ENCODE peak calls at places on chromosome 1, in ten cellular contexts. One of them, this sample, is unnamed.

GRCh38 chr1:51684776-51685175 is 67.9 kb downstream of the OSBPL9 start:
- DNase-seq in neural progenitor cell: no peak
- DNase-seq in pancreas: no peak
- DNase-seq in tibial artery: no peak
- DNase-seq in PC-9: no peak
- DNase-seq in HL-60: no peak
- DNase-seq in GM23338: no peak
- DNase-seq in RWPE1: no peak
- DNase-seq in AG04450: no peak
- DNase-seq in ascending aorta: no peak
- DNase-seq in this sample: no peak

GRCh38 chr1:95384570-95384969 is 150.6 kb downstream of the RWDD3 start:
- DNase-seq in neural progenitor cell: peak
- DNase-seq in pancreas: peak
- DNase-seq in tibial artery: no peak
- DNase-seq in PC-9: peak
- DNase-seq in HL-60: no peak
- DNase-seq in GM23338: peak
- DNase-seq in RWPE1: peak
- DNase-seq in AG04450: no peak
- DNase-seq in ascending aorta: no peak
- DNase-seq in this sample: no peak

GRCh38 chr1:27816921-27817630 is 13.5 kb upstream of the PPP1R8 start:
- DNase-seq in neural progenitor cell: no peak
- DNase-seq in pancreas: no peak
- DNase-seq in tibial artery: no peak
- DNase-seq in PC-9: no peak
- DNase-seq in HL-60: no peak
- DNase-seq in GM23338: peak
- DNase-seq in RWPE1: no peak
- DNase-seq in AG04450: no peak
- DNase-seq in ascending aorta: no peak
- DNase-seq in this sample: no peak

GRCh38 chr1:28526886-28527285 is 21.0 kb downstream of the RCC1 start:
- DNase-seq in neural progenitor cell: no peak
- DNase-seq in pancreas: no peak
- DNase-seq in tibial artery: no peak
- DNase-seq in PC-9: peak
- DNase-seq in HL-60: no peak
- DNase-seq in GM23338: no peak
- DNase-seq in RWPE1: no peak
- DNase-seq in AG04450: no peak
- DNase-seq in ascending aorta: no peak
- DNase-seq in this sample: no peak

GRCh38 chr1:52337439-52337838 is 28.6 kb downstream of the CC2D1B start:
- DNase-seq in neural progenitor cell: no peak
- DNase-seq in pancreas: no peak
- DNase-seq in tibial artery: no peak
- DNase-seq in PC-9: no peak
- DNase-seq in HL-60: no peak
- DNase-seq in GM23338: no peak
- DNase-seq in RWPE1: no peak
- DNase-seq in AG04450: no peak
- DNase-seq in ascending aorta: no peak
- DNase-seq in this sample: no peak

GRCh38 chr1:52159033-52159789 is 17.3 kb downstream of the ZFYVE9 start:
- DNase-seq in neural progenitor cell: no peak
- DNase-seq in pancreas: no peak
- DNase-seq in tibial artery: no peak
- DNase-seq in PC-9: peak
- DNase-seq in HL-60: no peak
- DNase-seq in GM23338: no peak
- DNase-seq in RWPE1: peak
- DNase-seq in AG04450: no peak
- DNase-seq in ascending aorta: no peak
- DNase-seq in this sample: no peak

GRCh38 chr1:174105086-174105485 is 54.2 kb upstream of the RABGAP1L start:
- DNase-seq in neural progenitor cell: no peak
- DNase-seq in pancreas: no peak
- DNase-seq in tibial artery: no peak
- DNase-seq in PC-9: no peak
- DNase-seq in HL-60: no peak
- DNase-seq in GM23338: no peak
- DNase-seq in RWPE1: no peak
- DNase-seq in AG04450: no peak
- DNase-seq in ascending aorta: no peak
- DNase-seq in this sample: no peak

GRCh38 chr1:154501423-154502065 is 475 bp upstream of the TDRD10 start:
- DNase-seq in neural progenitor cell: peak
- DNase-seq in pancreas: peak
- DNase-seq in tibial artery: peak
- DNase-seq in PC-9: no peak
- DNase-seq in HL-60: no peak
- DNase-seq in GM23338: peak
- DNase-seq in RWPE1: no peak
- DNase-seq in AG04450: no peak
- DNase-seq in ascending aorta: no peak
- DNase-seq in this sample: no peak

GRCh38 chr1:31063636-31064035 is 1.9 kb downstream of the PUM1 start:
- DNase-seq in neural progenitor cell: peak
- DNase-seq in pancreas: no peak
- DNase-seq in tibial artery: no peak
- DNase-seq in PC-9: no peak
- DNase-seq in HL-60: no peak
- DNase-seq in GM23338: peak
- DNase-seq in RWPE1: no peak
- DNase-seq in AG04450: no peak
- DNase-seq in ascending aorta: no peak
- DNase-seq in this sample: no peak

GRCh38 chr1:67018574-67018973 is 35.4 kb downstream of the SLC35D1 start:
- DNase-seq in neural progenitor cell: peak
- DNase-seq in pancreas: no peak
- DNase-seq in tibial artery: no peak
- DNase-seq in PC-9: no peak
- DNase-seq in HL-60: no peak
- DNase-seq in GM23338: peak
- DNase-seq in RWPE1: no peak
- DNase-seq in AG04450: no peak
- DNase-seq in ascending aorta: no peak
- DNase-seq in this sample: no peak

GRCh38 chr1:67020304-67020703 is 33.6 kb downstream of the SLC35D1 start:
- DNase-seq in neural progenitor cell: no peak
- DNase-seq in pancreas: no peak
- DNase-seq in tibial artery: no peak
- DNase-seq in PC-9: no peak
- DNase-seq in HL-60: no peak
- DNase-seq in GM23338: no peak
- DNase-seq in RWPE1: no peak
- DNase-seq in AG04450: no peak
- DNase-seq in ascending aorta: no peak
- DNase-seq in this sample: no peak

GRCh38 chr1:67019121-67019520 is 34.8 kb downstream of the SLC35D1 start:
- DNase-seq in neural progenitor cell: no peak
- DNase-seq in pancreas: no peak
- DNase-seq in tibial artery: no peak
- DNase-seq in PC-9: no peak
- DNase-seq in HL-60: no peak
- DNase-seq in GM23338: peak
- DNase-seq in RWPE1: no peak
- DNase-seq in AG04450: no peak
- DNase-seq in ascending aorta: no peak
- DNase-seq in this sample: no peak

GRCh38 chr1:67020765-67021164 is 33.2 kb downstream of the SLC35D1 start:
- DNase-seq in neural progenitor cell: no peak
- DNase-seq in pancreas: no peak
- DNase-seq in tibial artery: no peak
- DNase-seq in PC-9: no peak
- DNase-seq in HL-60: no peak
- DNase-seq in GM23338: no peak
- DNase-seq in RWPE1: no peak
- DNase-seq in AG04450: no peak
- DNase-seq in ascending aorta: no peak
- DNase-seq in this sample: no peak

GRCh38 chr1:67019600-67020136 is 34.3 kb downstream of the SLC35D1 start:
- DNase-seq in neural progenitor cell: no peak
- DNase-seq in pancreas: no peak
- DNase-seq in tibial artery: no peak
- DNase-seq in PC-9: no peak
- DNase-seq in HL-60: no peak
- DNase-seq in GM23338: peak
- DNase-seq in RWPE1: no peak
- DNase-seq in AG04450: no peak
- DNase-seq in ascending aorta: no peak
- DNase-seq in this sample: no peak
- H3K27ac ChIP-seq in neural progenitor cell: peak
- H3K27ac ChIP-seq in pancreas: no peak
- H3K27ac ChIP-seq in tibial artery: peak
- H3K27ac ChIP-seq in PC-9: no peak
- H3K27ac ChIP-seq in HL-60: no peak
- H3K27ac ChIP-seq in GM23338: no peak
- H3K27ac ChIP-seq in RWPE1: no peak
- H3K27ac ChIP-seq in AG04450: peak
- H3K27ac ChIP-seq in ascending aorta: peak
- H3K27ac ChIP-seq in this sample: no peak

GRCh38 chr1:21909286-21909759 is 27.8 kb downstream of the HSPG2 start:
- DNase-seq in neural progenitor cell: no peak
- DNase-seq in pancreas: no peak
- DNase-seq in tibial artery: peak
- DNase-seq in PC-9: no peak
- DNase-seq in HL-60: no peak
- DNase-seq in GM23338: no peak
- DNase-seq in RWPE1: no peak
- DNase-seq in AG04450: no peak
- DNase-seq in ascending aorta: no peak
- DNase-seq in this sample: no peak

GRCh38 chr1:21912038-21912758 is 24.9 kb downstream of the HSPG2 start:
- DNase-seq in neural progenitor cell: no peak
- DNase-seq in pancreas: no peak
- DNase-seq in tibial artery: no peak
- DNase-seq in PC-9: no peak
- DNase-seq in HL-60: no peak
- DNase-seq in GM23338: no peak
- DNase-seq in RWPE1: no peak
- DNase-seq in AG04450: no peak
- DNase-seq in ascending aorta: no peak
- DNase-seq in this sample: no peak

GRCh38 chr1:21909787-21910503 is 27.2 kb downstream of the HSPG2 start:
- DNase-seq in neural progenitor cell: peak
- DNase-seq in pancreas: no peak
- DNase-seq in tibial artery: peak
- DNase-seq in PC-9: no peak
- DNase-seq in HL-60: no peak
- DNase-seq in GM23338: peak
- DNase-seq in RWPE1: no peak
- DNase-seq in AG04450: no peak
- DNase-seq in ascending aorta: peak
- DNase-seq in this sample: no peak

GRCh38 chr1:21911205-21912001 is 25.7 kb downstream of the HSPG2 start:
- DNase-seq in neural progenitor cell: no peak
- DNase-seq in pancreas: no peak
- DNase-seq in tibial artery: peak
- DNase-seq in PC-9: no peak
- DNase-seq in HL-60: no peak
- DNase-seq in GM23338: no peak
- DNase-seq in RWPE1: no peak
- DNase-seq in AG04450: no peak
- DNase-seq in ascending aorta: no peak
- DNase-seq in this sample: no peak

GRCh38 chr1:21910528-21911204 is 26.4 kb downstream of the HSPG2 start:
- DNase-seq in neural progenitor cell: no peak
- DNase-seq in pancreas: no peak
- DNase-seq in tibial artery: no peak
- DNase-seq in PC-9: no peak
- DNase-seq in HL-60: no peak
- DNase-seq in GM23338: no peak
- DNase-seq in RWPE1: no peak
- DNase-seq in AG04450: no peak
- DNase-seq in ascending aorta: no peak
- DNase-seq in this sample: no peak
- H3K27ac ChIP-seq in neural progenitor cell: peak
- H3K27ac ChIP-seq in pancreas: no peak
- H3K27ac ChIP-seq in tibial artery: peak
- H3K27ac ChIP-seq in PC-9: no peak
- H3K27ac ChIP-seq in HL-60: peak
- H3K27ac ChIP-seq in GM23338: peak
- H3K27ac ChIP-seq in RWPE1: peak
- H3K27ac ChIP-seq in AG04450: peak
- H3K27ac ChIP-seq in ascending aorta: peak
- H3K27ac ChIP-seq in this sample: no peak

GRCh38 chr1:209650454-209650853 is 1.8 kb downstream of the LAMB3 start:
- DNase-seq in neural progenitor cell: no peak
- DNase-seq in pancreas: no peak
- DNase-seq in tibial artery: no peak
- DNase-seq in PC-9: no peak
- DNase-seq in HL-60: no peak
- DNase-seq in GM23338: no peak
- DNase-seq in RWPE1: no peak
- DNase-seq in AG04450: no peak
- DNase-seq in ascending aorta: no peak
- DNase-seq in this sample: no peak
- H3K27ac ChIP-seq in neural progenitor cell: no peak
- H3K27ac ChIP-seq in pancreas: no peak
- H3K27ac ChIP-seq in tibial artery: no peak
- H3K27ac ChIP-seq in PC-9: peak
- H3K27ac ChIP-seq in HL-60: peak
- H3K27ac ChIP-seq in GM23338: no peak
- H3K27ac ChIP-seq in RWPE1: peak
- H3K27ac ChIP-seq in AG04450: peak
- H3K27ac ChIP-seq in ascending aorta: no peak
- H3K27ac ChIP-seq in this sample: no peak

GRCh38 chr1:159508951-159509350 is 26.9 kb downstream of the OR10J5 start:
- DNase-seq in neural progenitor cell: no peak
- DNase-seq in pancreas: no peak
- DNase-seq in tibial artery: no peak
- DNase-seq in PC-9: no peak
- DNase-seq in HL-60: no peak
- DNase-seq in GM23338: no peak
- DNase-seq in RWPE1: no peak
- DNase-seq in AG04450: no peak
- DNase-seq in ascending aorta: no peak
- DNase-seq in this sample: no peak
- H3K27ac ChIP-seq in neural progenitor cell: no peak
- H3K27ac ChIP-seq in pancreas: no peak
- H3K27ac ChIP-seq in tibial artery: no peak
- H3K27ac ChIP-seq in PC-9: no peak
- H3K27ac ChIP-seq in HL-60: no peak
- H3K27ac ChIP-seq in GM23338: no peak
- H3K27ac ChIP-seq in RWPE1: no peak
- H3K27ac ChIP-seq in AG04450: no peak
- H3K27ac ChIP-seq in ascending aorta: no peak
- H3K27ac ChIP-seq in this sample: no peak

GRCh38 chr1:3219725-3220467 is 150.9 kb downstream of the PRDM16 start:
- DNase-seq in neural progenitor cell: no peak
- DNase-seq in pancreas: no peak
- DNase-seq in tibial artery: no peak
- DNase-seq in PC-9: no peak
- DNase-seq in HL-60: no peak
- DNase-seq in GM23338: no peak
- DNase-seq in RWPE1: no peak
- DNase-seq in AG04450: no peak
- DNase-seq in ascending aorta: no peak
- DNase-seq in this sample: no peak
- H3K27ac ChIP-seq in neural progenitor cell: no peak
- H3K27ac ChIP-seq in pancreas: peak
- H3K27ac ChIP-seq in tibial artery: peak
- H3K27ac ChIP-seq in PC-9: no peak
- H3K27ac ChIP-seq in HL-60: no peak
- H3K27ac ChIP-seq in GM23338: no peak
- H3K27ac ChIP-seq in RWPE1: no peak
- H3K27ac ChIP-seq in AG04450: no peak
- H3K27ac ChIP-seq in ascending aorta: peak
- H3K27ac ChIP-seq in this sample: peak